ENCODE peak calls at places on chromosome 1, in nine cellular contexts. Z is adrenal gland, V is lower leg skin, U is cardiac muscle cell, T is GM12864, M is IMR-90, R is fibroblast of pulmonary artery, L is tibial artery, Y is activated B cell treated with CpG ODN at 0.5 μM for 24 hours. K is an unnamed sample.

GRCh38 chr1:9250336-9250585 is 15.7 kb downstream of the H6PD start:
- DNase-seq in Z (no peak), V (no peak), U (peak), T (no peak), M (no peak), R (peak), L (no peak), Y (no peak), K (no peak)

GRCh38 chr1:91968334-91968733 is 19.1 kb downstream of the BRDT start:
- DNase-seq in Z (no peak), V (no peak), U (no peak), T (no peak), M (no peak), R (no peak), L (no peak), Y (no peak), K (no peak)

GRCh38 chr1:159855709-159856108 is 6.7 kb downstream of the VSIG8 start:
- DNase-seq in Z (no peak), V (no peak), U (no peak), T (no peak), M (no peak), R (no peak), L (no peak), Y (no peak), K (no peak)

GRCh38 chr1:73359001-73359400 is 839.0 kb downstream of the LRRIQ3 start:
- DNase-seq in Z (no peak), V (no peak), U (no peak), T (no peak), M (no peak), R (no peak), L (no peak), Y (no peak), K (no peak)

GRCh38 chr1:205534444-205534985 is 30.0 kb downstream of the CDK18 start:
- DNase-seq in Z (no peak), V (no peak), U (no peak), T (no peak), M (no peak), R (no peak), L (peak), Y (no peak), K (no peak)

GRCh38 chr1:39110882-39111281 is 84.7 kb downstream of the NDUFS5 start:
- DNase-seq in Z (no peak), V (no peak), U (peak), T (no peak), M (peak), R (peak), L (no peak), Y (no peak), K (no peak)

GRCh38 chr1:179779645-179780272 is 36.7 kb downstream of the FAM163A start:
- DNase-seq in Z (peak), V (no peak), U (peak), T (no peak), M (no peak), R (peak), L (no peak), Y (no peak), K (no peak)

GRCh38 chr1:169630006-169630405 is at the start of gene SELP:
- DNase-seq in Z (no peak), V (no peak), U (peak), T (no peak), M (no peak), R (peak), L (no peak), Y (no peak), K (no peak)

GRCh38 chr1:203280061-203280460 is 25.3 kb upstream of the BTG2 start:
- DNase-seq in Z (no peak), V (no peak), U (no peak), T (no peak), M (no peak), R (no peak), L (peak), Y (no peak), K (no peak)

GRCh38 chr1:30757196-30757949 is at the start of gene LAPTM5:
- DNase-seq in Z (peak), V (peak), U (peak), T (no peak), M (no peak), R (peak), L (peak), Y (peak), K (peak)

GRCh38 chr1:228276361-228276831 is 68.6 kb downstream of the OBSCN start:
- DNase-seq in Z (no peak), V (no peak), U (peak), T (no peak), M (no peak), R (no peak), L (peak), Y (no peak), K (peak)

GRCh38 chr1:105072850-105073249 is 1323.2 kb downstream of the AMY1C start:
- DNase-seq in Z (no peak), V (no peak), U (no peak), T (no peak), M (no peak), R (no peak), L (no peak), Y (no peak), K (no peak)

GRCh38 chr1:77143529-77144121 is 75.6 kb downstream of the PIGK start:
- DNase-seq in Z (no peak), V (no peak), U (peak), T (no peak), M (peak), R (peak), L (no peak), Y (no peak), K (no peak)

GRCh38 chr1:230507671-230508407 is 81.7 kb upstream of the PGBD5 start:
- DNase-seq in Z (peak), V (no peak), U (peak), T (no peak), M (no peak), R (peak), L (no peak), Y (no peak), K (no peak)

DNA sequence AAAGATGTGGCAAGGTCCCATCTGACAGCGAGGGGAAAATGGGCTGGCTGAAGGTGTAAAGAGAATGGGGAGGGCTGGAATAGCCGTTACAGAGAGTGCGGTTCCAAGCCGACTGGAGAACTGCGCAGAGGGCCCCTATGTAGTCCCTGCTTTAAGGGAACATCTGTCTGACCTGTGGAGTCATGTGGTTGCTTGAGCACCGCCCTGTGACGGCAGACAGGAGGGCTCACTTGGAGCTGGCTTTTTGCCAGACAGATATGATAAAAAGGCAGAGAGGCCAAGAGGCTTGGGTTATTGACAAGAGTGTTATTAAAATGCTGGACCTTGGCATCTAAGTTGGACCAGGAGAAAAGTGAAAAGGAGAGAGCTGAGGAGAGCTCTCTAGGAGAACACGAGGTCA is 5.9 kb upstream of the PTPRF start:
- DNase-seq in Z (no peak), V (no peak), U (no peak), T (no peak), M (no peak), R (no peak), L (no peak), Y (no peak), K (no peak)
- TF ChIP-seq CTCF in Z (no peak), V (no peak), U (no peak), T (no peak), M (no peak), R (no peak), L (no peak), Y (no peak), K (no peak)

GRCh38 chr1:234120327-234120944 is 216.0 kb downstream of the SLC35F3 start:
- DNase-seq in Z (no peak), V (no peak), U (no peak), T (no peak), M (no peak), R (no peak), L (no peak), Y (no peak), K (no peak)

GRCh38 chr1:234125714-234126113 is 221.2 kb downstream of the SLC35F3 start:
- DNase-seq in Z (no peak), V (no peak), U (no peak), T (no peak), M (no peak), R (no peak), L (no peak), Y (no peak), K (no peak)

GRCh38 chr1:234123867-234124266 is 219.4 kb downstream of the SLC35F3 start:
- DNase-seq in Z (no peak), V (no peak), U (peak), T (no peak), M (peak), R (peak), L (no peak), Y (no peak), K (no peak)

GRCh38 chr1:234125283-234125682 is 220.8 kb downstream of the SLC35F3 start:
- DNase-seq in Z (no peak), V (no peak), U (no peak), T (peak), M (peak), R (no peak), L (no peak), Y (no peak), K (no peak)
- TF ChIP-seq CTCF in Z (no peak), V (no peak), U (peak), T (peak), M (peak), R (peak), L (no peak), Y (no peak), K (no peak)

GRCh38 chr1:119251751-119252150 is 111.3 kb upstream of the WARS2 start:
- DNase-seq in Z (no peak), V (no peak), U (no peak), T (no peak), M (no peak), R (no peak), L (no peak), Y (no peak), K (no peak)
- TF ChIP-seq CTCF in Z (no peak), V (no peak), U (no peak), T (no peak), M (no peak), R (no peak), L (no peak), Y (no peak), K (no peak)

GRCh38 chr1:13965770-13966398 is 265.9 kb downstream of the PRDM2 start:
- DNase-seq in Z (peak), V (peak), U (peak), T (no peak), M (peak), R (peak), L (no peak), Y (no peak), K (no peak)
- TF ChIP-seq CTCF in Z (peak), V (no peak), U (peak), T (peak), M (peak), R (peak), L (peak), Y (no peak), K (no peak)

GRCh38 chr1:98001764-98002163 is 80.9 kb upstream of the DPYD start:
- DNase-seq in Z (no peak), V (no peak), U (peak), T (no peak), M (peak), R (peak), L (no peak), Y (no peak), K (no peak)
- TF ChIP-seq CTCF in Z (no peak), V (no peak), U (peak), T (no peak), M (peak), R (peak), L (no peak), Y (no peak), K (no peak)